ENCODE peak calls at places on chromosomes 1 and 21, in ten cellular contexts. One of them, this sample, is unnamed.

GRCh38 chr1:59266180-59266926 is 30.5 kb upstream of the FGGY start:
- DNase-seq in Calu3: no peak
- DNase-seq in RWPE1: no peak
- DNase-seq in lung: no peak
- DNase-seq in A673: no peak
- DNase-seq in heart right ventricle: no peak
- DNase-seq in progenitor cell of endocrine pancreas: no peak
- DNase-seq in omental fat pad: no peak
- DNase-seq in tibial artery: no peak
- DNase-seq in D721Med: no peak
- DNase-seq in this sample: no peak

GRCh38 chr1:176555911-176556687 is 93.1 kb downstream of the PAPPA2 start:
- DNase-seq in A673: no peak
- DNase-seq in tibial artery: no peak
- DNase-seq in omental fat pad: no peak
- DNase-seq in RWPE1: no peak
- DNase-seq in Calu3: no peak
- DNase-seq in progenitor cell of endocrine pancreas: no peak
- DNase-seq in D721Med: no peak
- DNase-seq in lung: no peak
- DNase-seq in heart right ventricle: no peak
- DNase-seq in this sample: no peak

GRCh38 chr1:76786232-76786631 is 81.0 kb upstream of the ST6GALNAC5 start:
- DNase-seq in RWPE1: no peak
- DNase-seq in D721Med: no peak
- DNase-seq in lung: no peak
- DNase-seq in tibial artery: no peak
- DNase-seq in Calu3: no peak
- DNase-seq in heart right ventricle: no peak
- DNase-seq in omental fat pad: no peak
- DNase-seq in A673: peak
- DNase-seq in progenitor cell of endocrine pancreas: no peak
- DNase-seq in this sample: no peak

GRCh38 chr1:43035821-43036456 is 77.3 kb upstream of the SLC2A1 start:
- DNase-seq in tibial artery: no peak
- DNase-seq in RWPE1: no peak
- DNase-seq in progenitor cell of endocrine pancreas: no peak
- DNase-seq in D721Med: no peak
- DNase-seq in heart right ventricle: no peak
- DNase-seq in omental fat pad: no peak
- DNase-seq in Calu3: no peak
- DNase-seq in A673: no peak
- DNase-seq in lung: no peak
- DNase-seq in this sample: no peak

GRCh38 chr1:178684111-178684510 is 40.9 kb upstream of the RALGPS2 start:
- DNase-seq in lung: no peak
- DNase-seq in Calu3: no peak
- DNase-seq in omental fat pad: no peak
- DNase-seq in D721Med: no peak
- DNase-seq in tibial artery: no peak
- DNase-seq in progenitor cell of endocrine pancreas: no peak
- DNase-seq in A673: no peak
- DNase-seq in RWPE1: no peak
- DNase-seq in heart right ventricle: no peak
- DNase-seq in this sample: no peak

GRCh38 chr1:10793129-10793651 is 3.3 kb downstream of the CASZ1 start:
- DNase-seq in RWPE1: no peak
- DNase-seq in A673: peak
- DNase-seq in tibial artery: no peak
- DNase-seq in D721Med: no peak
- DNase-seq in omental fat pad: no peak
- DNase-seq in progenitor cell of endocrine pancreas: no peak
- DNase-seq in Calu3: peak
- DNase-seq in heart right ventricle: no peak
- DNase-seq in lung: no peak
- DNase-seq in this sample: no peak

GRCh38 chr1:107936498-107937481 is 28.2 kb downstream of the VAV3 start:
- DNase-seq in progenitor cell of endocrine pancreas: no peak
- DNase-seq in lung: peak
- DNase-seq in RWPE1: peak
- DNase-seq in A673: peak
- DNase-seq in D721Med: no peak
- DNase-seq in heart right ventricle: no peak
- DNase-seq in tibial artery: no peak
- DNase-seq in Calu3: peak
- DNase-seq in omental fat pad: no peak
- DNase-seq in this sample: no peak

GRCh38 chr1:19326748-19327065 is 14.6 kb downstream of the SLC66A1 start:
- DNase-seq in omental fat pad: no peak
- DNase-seq in tibial artery: no peak
- DNase-seq in D721Med: no peak
- DNase-seq in Calu3: no peak
- DNase-seq in progenitor cell of endocrine pancreas: no peak
- DNase-seq in A673: no peak
- DNase-seq in RWPE1: no peak
- DNase-seq in lung: no peak
- DNase-seq in heart right ventricle: no peak
- DNase-seq in this sample: no peak

GRCh38 chr1:164558461-164559341 is at the start of gene PBX1:
- DNase-seq in A673: peak
- DNase-seq in tibial artery: peak
- DNase-seq in heart right ventricle: peak
- DNase-seq in progenitor cell of endocrine pancreas: peak
- DNase-seq in RWPE1: peak
- DNase-seq in omental fat pad: peak
- DNase-seq in D721Med: peak
- DNase-seq in Calu3: peak
- DNase-seq in lung: peak
- DNase-seq in this sample: peak

GRCh38 chr1:206035027-206035426 is 11.3 kb upstream of the CTSE start:
- DNase-seq in heart right ventricle: no peak
- DNase-seq in progenitor cell of endocrine pancreas: no peak
- DNase-seq in tibial artery: no peak
- DNase-seq in D721Med: no peak
- DNase-seq in RWPE1: no peak
- DNase-seq in Calu3: no peak
- DNase-seq in A673: no peak
- DNase-seq in omental fat pad: no peak
- DNase-seq in lung: no peak
- DNase-seq in this sample: no peak

GRCh38 chr1:11280719-11281376 is 7.8 kb downstream of the UBIAD1 start:
- DNase-seq in progenitor cell of endocrine pancreas: no peak
- DNase-seq in D721Med: no peak
- DNase-seq in omental fat pad: no peak
- DNase-seq in A673: no peak
- DNase-seq in lung: no peak
- DNase-seq in RWPE1: no peak
- DNase-seq in heart right ventricle: no peak
- DNase-seq in tibial artery: no peak
- DNase-seq in Calu3: no peak
- DNase-seq in this sample: peak

GRCh38 chr21:41678944-41679343 is 87.9 kb downstream of the RIPK4 start:
- DNase-seq in heart right ventricle: peak
- DNase-seq in Calu3: peak
- DNase-seq in tibial artery: peak
- DNase-seq in D721Med: no peak
- DNase-seq in RWPE1: peak
- DNase-seq in progenitor cell of endocrine pancreas: peak
- DNase-seq in lung: peak
- DNase-seq in A673: peak
- DNase-seq in omental fat pad: peak
- DNase-seq in this sample: peak

GRCh38 chr1:206540044-206540758 is 32.9 kb downstream of the RASSF5 start:
- DNase-seq in tibial artery: peak
- DNase-seq in progenitor cell of endocrine pancreas: no peak
- DNase-seq in D721Med: no peak
- DNase-seq in omental fat pad: no peak
- DNase-seq in A673: no peak
- DNase-seq in Calu3: peak
- DNase-seq in heart right ventricle: peak
- DNase-seq in lung: peak
- DNase-seq in RWPE1: no peak
- DNase-seq in this sample: no peak

GRCh38 chr1:29323636-29324035 is 87.3 kb downstream of the PTPRU start:
- DNase-seq in D721Med: no peak
- DNase-seq in omental fat pad: no peak
- DNase-seq in RWPE1: no peak
- DNase-seq in heart right ventricle: no peak
- DNase-seq in lung: no peak
- DNase-seq in Calu3: no peak
- DNase-seq in A673: no peak
- DNase-seq in tibial artery: no peak
- DNase-seq in progenitor cell of endocrine pancreas: no peak
- DNase-seq in this sample: no peak

GRCh38 chr1:6859415-6860343 is 74.4 kb downstream of the CAMTA1 start:
- DNase-seq in RWPE1: peak
- DNase-seq in lung: peak
- DNase-seq in D721Med: no peak
- DNase-seq in heart right ventricle: no peak
- DNase-seq in A673: peak
- DNase-seq in Calu3: peak
- DNase-seq in tibial artery: no peak
- DNase-seq in progenitor cell of endocrine pancreas: no peak
- DNase-seq in omental fat pad: no peak
- DNase-seq in this sample: no peak

GRCh38 chr21:44267655-44268142 is 6.0 kb upstream of the DNMT3L start:
- DNase-seq in lung: no peak
- DNase-seq in RWPE1: no peak
- DNase-seq in tibial artery: no peak
- DNase-seq in omental fat pad: no peak
- DNase-seq in Calu3: no peak
- DNase-seq in heart right ventricle: no peak
- DNase-seq in progenitor cell of endocrine pancreas: no peak
- DNase-seq in A673: no peak
- DNase-seq in D721Med: no peak
- DNase-seq in this sample: no peak
- TF ChIP-seq CTCF in lung: no peak
- TF ChIP-seq CTCF in RWPE1: peak
- TF ChIP-seq CTCF in tibial artery: no peak
- TF ChIP-seq CTCF in omental fat pad: no peak
- TF ChIP-seq CTCF in Calu3: no peak
- TF ChIP-seq CTCF in heart right ventricle: peak
- TF ChIP-seq CTCF in progenitor cell of endocrine pancreas: no peak
- TF ChIP-seq CTCF in A673: no peak
- TF ChIP-seq CTCF in D721Med: no peak
- TF ChIP-seq CTCF in this sample: no peak

GRCh38 chr1:186948542-186948941 is 119.8 kb downstream of the PLA2G4A start:
- DNase-seq in tibial artery: no peak
- DNase-seq in A673: no peak
- DNase-seq in lung: no peak
- DNase-seq in omental fat pad: no peak
- DNase-seq in Calu3: peak
- DNase-seq in RWPE1: no peak
- DNase-seq in heart right ventricle: no peak
- DNase-seq in D721Med: no peak
- DNase-seq in progenitor cell of endocrine pancreas: no peak
- DNase-seq in this sample: peak
- TF ChIP-seq CTCF in tibial artery: no peak
- TF ChIP-seq CTCF in A673: no peak
- TF ChIP-seq CTCF in lung: no peak
- TF ChIP-seq CTCF in omental fat pad: no peak
- TF ChIP-seq CTCF in Calu3: no peak
- TF ChIP-seq CTCF in RWPE1: no peak
- TF ChIP-seq CTCF in heart right ventricle: no peak
- TF ChIP-seq CTCF in D721Med: no peak
- TF ChIP-seq CTCF in progenitor cell of endocrine pancreas: no peak
- TF ChIP-seq CTCF in this sample: no peak

DNA sequence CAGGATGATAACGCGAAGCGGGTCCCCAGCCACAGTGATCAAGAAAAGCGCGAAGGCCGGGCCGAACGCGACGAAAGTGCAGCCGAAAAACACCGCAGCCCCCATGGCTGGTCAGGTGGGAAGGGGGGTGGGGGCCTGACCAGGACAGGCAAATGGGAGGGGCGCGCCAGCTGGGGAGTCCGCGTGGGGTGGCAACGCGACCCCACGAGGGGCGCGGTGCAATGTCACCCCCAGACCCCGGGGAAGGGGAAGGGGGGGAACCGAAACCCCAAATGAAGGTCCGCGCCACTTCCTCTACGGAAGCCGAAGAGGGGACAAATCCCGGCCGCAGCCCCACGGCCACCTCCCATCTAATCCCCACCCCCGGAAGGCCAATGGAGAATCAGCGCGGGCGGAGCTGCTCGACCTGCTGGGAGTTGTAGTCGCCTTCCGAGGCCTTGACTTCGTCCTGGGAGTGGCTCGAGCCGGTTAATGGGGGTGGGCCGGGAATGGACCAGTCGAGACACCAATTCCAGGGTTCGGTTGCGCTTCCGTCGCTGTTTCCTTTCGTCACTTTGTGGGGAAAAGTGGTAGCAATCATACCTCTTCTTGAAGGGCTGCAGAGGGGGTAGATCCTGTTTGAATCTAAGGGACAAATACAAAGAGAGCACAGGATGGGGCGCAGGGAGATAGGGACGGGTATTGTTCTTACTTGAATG is at the start of gene APH1A:
- DNase-seq in RWPE1: peak
- DNase-seq in omental fat pad: peak
- DNase-seq in A673: peak
- DNase-seq in lung: peak
- DNase-seq in progenitor cell of endocrine pancreas: peak
- DNase-seq in D721Med: peak
- DNase-seq in tibial artery: peak
- DNase-seq in heart right ventricle: peak
- DNase-seq in Calu3: peak
- DNase-seq in this sample: peak
- TF ChIP-seq CTCF in RWPE1: no peak
- TF ChIP-seq CTCF in omental fat pad: no peak
- TF ChIP-seq CTCF in A673: no peak
- TF ChIP-seq CTCF in lung: no peak
- TF ChIP-seq CTCF in progenitor cell of endocrine pancreas: no peak
- TF ChIP-seq CTCF in D721Med: no peak
- TF ChIP-seq CTCF in tibial artery: no peak
- TF ChIP-seq CTCF in heart right ventricle: no peak
- TF ChIP-seq CTCF in Calu3: no peak
- TF ChIP-seq CTCF in this sample: no peak

DNA sequence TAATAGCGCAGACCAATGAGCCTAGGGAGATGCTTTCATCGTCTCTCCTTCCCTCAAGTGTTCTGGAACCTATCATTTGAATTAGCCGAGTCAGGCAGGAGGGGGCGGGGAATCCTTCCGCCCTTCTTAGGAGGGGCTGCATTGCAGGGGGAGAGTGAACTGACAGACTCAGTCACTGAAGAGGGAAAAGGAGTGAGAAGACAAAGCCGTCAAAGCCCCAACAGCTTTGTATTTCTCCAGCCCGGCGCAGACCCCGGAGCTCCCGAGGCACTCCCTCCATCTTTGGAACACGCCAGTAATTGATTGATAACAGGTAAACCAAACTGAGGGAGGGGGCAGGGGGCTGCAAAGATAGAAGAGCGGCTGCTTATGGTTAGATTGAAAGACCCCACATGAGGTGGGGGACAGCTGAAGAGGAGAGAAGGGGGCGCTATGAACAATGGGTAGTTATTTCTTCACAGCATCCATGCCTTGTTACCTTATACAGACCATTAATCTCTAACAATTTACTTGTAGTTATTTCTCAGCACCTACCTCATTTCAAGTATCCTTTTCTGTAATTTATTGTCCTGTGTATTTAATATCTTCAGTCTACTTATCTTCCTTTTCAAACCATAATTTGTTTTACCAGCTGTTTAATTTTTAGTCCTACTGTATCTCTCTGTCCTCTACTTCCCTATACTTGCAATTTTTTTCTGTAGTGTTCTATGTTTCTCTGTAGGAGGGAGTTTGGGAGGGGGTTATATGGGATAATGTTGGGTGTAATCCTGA is at the start of gene MLLT11:
- DNase-seq in D721Med: peak
- DNase-seq in tibial artery: peak
- DNase-seq in RWPE1: peak
- DNase-seq in omental fat pad: no peak
- DNase-seq in Calu3: no peak
- DNase-seq in A673: peak
- DNase-seq in progenitor cell of endocrine pancreas: no peak
- DNase-seq in heart right ventricle: peak
- DNase-seq in lung: no peak
- DNase-seq in this sample: peak
- TF ChIP-seq CTCF in D721Med: peak
- TF ChIP-seq CTCF in tibial artery: no peak
- TF ChIP-seq CTCF in RWPE1: no peak
- TF ChIP-seq CTCF in omental fat pad: no peak
- TF ChIP-seq CTCF in Calu3: no peak
- TF ChIP-seq CTCF in A673: no peak
- TF ChIP-seq CTCF in progenitor cell of endocrine pancreas: no peak
- TF ChIP-seq CTCF in heart right ventricle: no peak
- TF ChIP-seq CTCF in lung: no peak
- TF ChIP-seq CTCF in this sample: no peak

This sample was measured in endothelial cell.